ENCODE peak calls at places on chromosomes 1 and 21, in seven cellular contexts. N, V, P, M, L, B and O are unnamed samples. For H3K4me1 and H3K36me3, the result is how much of the 10 kb centered on the place peaks cover.

GRCh38 chr21:31873696-31874599 is 1.1 kb downstream of the HUNK start:
- DNase-seq in B (no peak), V (no peak), N (peak), M (peak), L (peak), P (peak), O (no peak)

GRCh38 chr1:158189637-158190036 is 8.9 kb downstream of the CD1D start:
- DNase-seq in M (no peak), P (no peak), B (no peak), V (no peak), L (no peak), N (no peak), O (no peak)

GRCh38 chr21:45318556-45319341 is 31.1 kb upstream of the POFUT2 start:
- DNase-seq in N (peak), M (peak), B (peak), L (peak), P (no peak), V (no peak), O (peak)

GRCh38 chr1:2284932-2285331 is 56.8 kb downstream of the SKI start:
- DNase-seq in B (peak), L (no peak), V (no peak), N (no peak), M (no peak), P (no peak), O (no peak)

GRCh38 chr1:228381336-228381735 is 25.3 kb downstream of the TRIM11 start:
- DNase-seq in P (no peak), V (no peak), L (no peak), B (no peak), N (peak), M (no peak), O (no peak)

GRCh38 chr1:118907466-118907865 is 80.7 kb downstream of the TBX15 start:
- DNase-seq in V (no peak), L (no peak), P (no peak), B (no peak), N (no peak), M (no peak), O (no peak)

GRCh38 chr1:197486948-197487347 is 218.9 kb downstream of the CRB1 start:
- DNase-seq in L (no peak), N (peak), P (no peak), M (no peak), B (no peak), V (no peak), O (no peak)

GRCh38 chr1:151661728-151662127 is 49.9 kb downstream of the SNX27 start:
- DNase-seq in B (no peak), L (no peak), N (no peak), V (no peak), M (no peak), P (no peak), O (no peak)

GRCh38 chr1:172431721-172432192 is 11.3 kb downstream of the C1orf105 start:
- DNase-seq in V (peak), P (no peak), B (no peak), N (no peak), L (peak), M (peak), O (no peak)

GRCh38 chr1:168654198-168654910 is 74.7 kb downstream of the DPT start:
- DNase-seq in P (no peak), B (no peak), M (no peak), N (no peak), L (no peak), V (no peak), O (no peak)

GRCh38 chr21:45931397-45931969 is 50.1 kb upstream of the COL6A1 start:
- DNase-seq in V (no peak), N (no peak), M (no peak), L (no peak), P (no peak), B (no peak), O (no peak)

GRCh38 chr21:46001821-46002681 is 20.5 kb downstream of the COL6A1 start:
- DNase-seq in N (no peak), B (peak), V (peak), M (peak), L (peak), P (no peak), O (no peak)

GRCh38 chr1:231040019-231040799 is at the start of gene FAM89A:
- DNase-seq in V (peak), N (no peak), M (peak), B (peak), L (peak), P (peak), O (no peak)

GRCh38 chr1:33021567-33022431 is 14.9 kb downstream of the AK2 start:
- DNase-seq in V (no peak), B (no peak), L (no peak), N (no peak), M (no peak), P (no peak), O (peak)

GRCh38 chr1:175537571-175537970 is 205.8 kb downstream of the TNR start:
- DNase-seq in L (no peak), B (no peak), P (no peak), N (no peak), M (no peak), V (no peak), O (no peak)

GRCh38 chr1:109149874-109150601 is 36.1 kb downstream of the ELAPOR1 start:
- DNase-seq in V (no peak), L (no peak), M (no peak), B (peak), N (no peak), P (no peak), O (peak)

GRCh38 chr1:174445817-174446216 is 1.9 kb upstream of the GPR52 start:
- DNase-seq in B (no peak), M (no peak), P (no peak), V (no peak), N (no peak), L (no peak), O (no peak)

GRCh38 chr1:203342192-203342940 is 8.6 kb downstream of the FMOD start:
- DNase-seq in N (peak), V (no peak), B (no peak), M (no peak), P (peak), L (peak), O (no peak)

GRCh38 chr1:110428961-110429360 is 21.5 kb upstream of the LAMTOR5 start:
- DNase-seq in V (no peak), P (peak), B (no peak), N (no peak), M (no peak), L (no peak), O (no peak)

GRCh38 chr1:112337028-112337531 is 58.9 kb upstream of the CTTNBP2NL start:
- DNase-seq in N (peak), P (no peak), M (no peak), V (no peak), B (no peak), L (peak), O (no peak)

GRCh38 chr21:42311816-42312625 is 3.2 kb downstream of the TFF3 start:
- DNase-seq in V (no peak), B (no peak), L (no peak), M (peak), N (no peak), P (no peak), O (no peak)

GRCh38 chr1:94966033-94966432 is 39.1 kb upstream of the CNN3 start:
- DNase-seq in P (no peak), N (no peak), M (no peak), L (no peak), V (no peak), B (no peak), O (no peak)

GRCh38 chr1:203351037-203351625 is at the start of gene FMOD:
- DNase-seq in N (peak), P (peak), M (no peak), V (peak), L (peak), B (no peak), O (peak)

GRCh38 chr21:33948951-33949444 is 33.4 kb upstream of the ATP5PO start:
- DNase-seq in M (no peak), N (no peak), L (no peak), V (no peak), P (no peak), B (no peak), O (no peak)
- TF ChIP-seq POLR2A in M (no peak), N (no peak), L (no peak), V (no peak), P (no peak), B (no peak), O (no peak)

DNA sequence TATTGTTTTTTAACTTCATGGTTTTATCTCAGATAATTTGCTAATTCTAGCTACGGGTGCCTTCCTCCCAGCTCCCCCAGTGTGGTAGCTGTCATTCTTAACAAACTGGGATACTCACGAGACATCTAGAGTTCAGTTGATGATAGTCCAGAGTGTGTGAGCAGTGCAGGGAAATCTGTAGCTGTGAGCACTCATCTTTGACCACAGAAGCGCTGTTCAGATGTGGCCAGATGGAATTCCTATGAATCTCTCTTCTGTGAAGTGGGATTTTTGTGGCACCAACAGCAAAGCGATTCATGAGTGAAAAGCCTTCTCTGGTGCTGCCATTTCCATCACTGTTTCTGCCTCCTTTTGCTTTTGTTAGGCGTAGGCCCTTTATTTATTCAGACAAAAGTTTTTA is 125.1 kb downstream of the NFIA start:
- DNase-seq in M (no peak), L (no peak), V (no peak), B (no peak), N (no peak), P (no peak), O (no peak)
- H3K4me1 ChIP-seq in M (under half), L (under half), V (under half), B (under half), N (under half), P (under half), O (under half)

GRCh38 chr1:40050863-40051262 is 10.3 kb downstream of the CAP1 start:
- DNase-seq in V (no peak), N (no peak), P (no peak), B (no peak), L (no peak), M (no peak), O (no peak)
- H3K36me3 ChIP-seq in V (under half), N (under half), P (under half), B (under half), L (under half), M (under half), O (under half)

GRCh38 chr1:222811671-222812070 is 3.2 kb upstream of the DISP1 start:
- DNase-seq in P (no peak), V (no peak), L (no peak), N (no peak), M (no peak), B (no peak), O (no peak)

GRCh38 chr1:222817529-222817928 is 2.7 kb downstream of the DISP1 start:
- DNase-seq in L (no peak), P (peak), M (no peak), B (no peak), N (peak), V (no peak), O (no peak)

GRCh38 chr1:222813866-222814535 is 838 bp upstream of the DISP1 start:
- DNase-seq in V (no peak), N (peak), P (peak), L (no peak), B (no peak), M (no peak), O (no peak)

GRCh38 chr1:222815367-222815765 is 527 bp downstream of the DISP1 start:
- DNase-seq in P (peak), B (no peak), N (no peak), V (peak), M (no peak), L (no peak), O (peak)

DNA sequence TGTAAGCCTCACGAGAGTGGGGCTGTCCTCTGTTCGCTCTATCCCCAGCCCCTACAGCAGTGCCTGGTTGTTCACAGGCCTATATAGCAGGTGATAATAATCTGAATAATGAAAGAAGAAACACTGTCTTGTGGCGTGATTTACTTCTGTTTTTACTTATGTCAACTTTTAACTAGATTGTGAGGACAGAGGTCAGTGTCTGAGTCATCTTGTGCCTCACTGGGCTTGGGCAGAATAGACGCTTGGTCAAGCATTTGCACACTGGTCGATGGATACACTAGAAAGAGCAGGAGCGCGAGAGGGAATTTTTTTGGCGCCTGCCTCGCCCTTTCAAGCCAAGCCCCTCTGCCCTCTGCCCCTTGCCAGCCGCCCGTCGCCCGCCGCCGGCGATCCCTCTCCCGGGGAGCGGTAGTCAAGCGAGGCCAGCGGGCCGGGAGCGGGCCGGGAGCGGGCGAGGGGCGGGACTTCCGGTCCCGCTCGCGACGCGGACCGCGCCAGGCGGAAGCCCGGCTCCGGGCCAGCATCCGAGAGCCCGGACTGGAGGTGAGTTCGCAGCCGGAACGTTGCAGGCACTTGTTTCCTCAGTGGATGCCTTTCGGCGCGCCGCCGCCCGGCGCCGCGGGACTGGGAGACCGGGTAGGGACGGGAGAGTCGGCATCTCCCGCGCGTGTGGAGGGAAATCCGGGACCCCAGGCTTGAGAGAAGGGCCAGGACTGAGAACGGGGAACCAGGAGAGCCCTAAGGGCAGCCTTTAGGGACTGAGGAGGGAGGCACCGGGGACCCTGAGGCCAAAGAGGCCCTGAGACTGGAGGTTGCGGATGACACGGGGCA is at the start of gene DISP1:
- DNase-seq in V (peak), N (peak), B (peak), M (peak), P (peak), L (peak), O (peak)
- TF ChIP-seq POLR2A in V (no peak), N (peak), B (peak), M (peak), P (peak), L (no peak), O (peak)

DNA sequence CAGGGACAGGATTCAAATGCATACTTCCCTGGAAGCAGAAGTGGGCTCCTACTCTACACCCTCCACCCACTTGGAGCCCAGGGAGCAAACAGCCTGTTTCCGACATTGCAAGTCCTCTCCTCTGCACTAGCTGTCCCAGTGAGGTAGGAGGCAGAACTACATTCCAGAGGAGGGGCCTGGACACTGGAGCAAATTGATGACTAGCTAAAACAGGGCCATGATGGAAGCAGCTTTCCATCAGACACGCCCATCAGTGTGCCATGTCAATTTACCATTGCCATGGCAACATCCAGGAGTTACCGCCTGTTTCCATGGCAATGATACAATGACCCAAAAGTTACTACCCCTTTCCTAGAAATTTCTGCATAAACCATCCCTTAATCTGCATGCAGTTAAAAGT is 647.0 kb downstream of the PTPRU start:
- DNase-seq in B (no peak), V (no peak), L (no peak), M (no peak), N (no peak), P (no peak), O (no peak)
- H3K4me1 ChIP-seq in B (under half), V (under half), L (under half), M (under half), N (under half), P (under half), O (under half)